ENCODE peak calls at places on chromosome X, in nine cellular contexts. One of them, this sample, is unnamed.

GRCh38 chrX:97843200-97843811 is 959.6 kb downstream of the RPA4 start:
- DNase-seq in H9: no peak
- DNase-seq in EH: no peak
- DNase-seq in tibial artery: no peak
- DNase-seq in body of pancreas: no peak
- DNase-seq in cardiac septum: no peak
- DNase-seq in fibroblast of the conjunctiva: no peak
- DNase-seq in C1 segment of cervical spinal cord: no peak
- DNase-seq in aorta: no peak
- DNase-seq in this sample: no peak

GRCh38 chrX:9310596-9310995 is 154.3 kb upstream of the TBL1X start:
- DNase-seq in H9: no peak
- DNase-seq in EH: peak; percentile 76
- DNase-seq in tibial artery: no peak
- DNase-seq in body of pancreas: no peak
- DNase-seq in cardiac septum: no peak
- DNase-seq in fibroblast of the conjunctiva: no peak
- DNase-seq in C1 segment of cervical spinal cord: no peak
- DNase-seq in aorta: no peak
- DNase-seq in this sample: no peak

GRCh38 chrX:49054073-49054762 is 4.6 kb upstream of the CCDC120 start:
- DNase-seq in H9: no peak
- DNase-seq in EH: no peak
- DNase-seq in tibial artery: no peak
- DNase-seq in body of pancreas: no peak
- DNase-seq in cardiac septum: no peak
- DNase-seq in fibroblast of the conjunctiva: no peak
- DNase-seq in C1 segment of cervical spinal cord: no peak
- DNase-seq in aorta: no peak
- DNase-seq in this sample: no peak

GRCh38 chrX:487836-488235 is 101.1 kb upstream of the PPP2R3B start:
- DNase-seq in H9: no peak
- DNase-seq in EH: no peak
- DNase-seq in tibial artery: no peak
- DNase-seq in body of pancreas: no peak
- DNase-seq in cardiac septum: no peak
- DNase-seq in fibroblast of the conjunctiva: no peak
- DNase-seq in C1 segment of cervical spinal cord: no peak
- DNase-seq in aorta: no peak
- DNase-seq in this sample: no peak

GRCh38 chrX:75181721-75182120 is 25.6 kb upstream of the ABCB7 start:
- DNase-seq in H9: no peak
- DNase-seq in EH: peak; percentile 45
- DNase-seq in tibial artery: no peak
- DNase-seq in body of pancreas: no peak
- DNase-seq in cardiac septum: no peak
- DNase-seq in fibroblast of the conjunctiva: no peak
- DNase-seq in C1 segment of cervical spinal cord: no peak
- DNase-seq in aorta: no peak
- DNase-seq in this sample: no peak

GRCh38 chrX:39582091-39582490 is 515.7 kb downstream of the BCOR start:
- DNase-seq in H9: no peak
- DNase-seq in EH: peak; percentile 27
- DNase-seq in tibial artery: no peak
- DNase-seq in body of pancreas: peak; percentile 67
- DNase-seq in cardiac septum: no peak
- DNase-seq in fibroblast of the conjunctiva: no peak
- DNase-seq in C1 segment of cervical spinal cord: no peak
- DNase-seq in aorta: no peak
- DNase-seq in this sample: no peak

GRCh38 chrX:18899796-18900380 is 84.0 kb downstream of the PHKA2 start:
- DNase-seq in H9: peak; percentile 50
- DNase-seq in EH: peak; percentile 5
- DNase-seq in tibial artery: no peak
- DNase-seq in body of pancreas: no peak
- DNase-seq in cardiac septum: no peak
- DNase-seq in fibroblast of the conjunctiva: no peak
- DNase-seq in C1 segment of cervical spinal cord: no peak
- DNase-seq in aorta: no peak
- DNase-seq in this sample: no peak

GRCh38 chrX:73765776-73766465 is 202.9 kb downstream of the CHIC1 start:
- DNase-seq in H9: no peak
- DNase-seq in EH: no peak
- DNase-seq in tibial artery: no peak
- DNase-seq in body of pancreas: peak; percentile 44
- DNase-seq in cardiac septum: no peak
- DNase-seq in fibroblast of the conjunctiva: no peak
- DNase-seq in C1 segment of cervical spinal cord: no peak
- DNase-seq in aorta: no peak
- DNase-seq in this sample: no peak

GRCh38 chrX:151359931-151360871 is 36.8 kb upstream of the VMA21 start:
- DNase-seq in H9: peak; percentile 64
- DNase-seq in EH: peak; percentile 26
- DNase-seq in tibial artery: no peak
- DNase-seq in body of pancreas: peak; percentile 55
- DNase-seq in cardiac septum: no peak
- DNase-seq in fibroblast of the conjunctiva: no peak
- DNase-seq in C1 segment of cervical spinal cord: no peak
- DNase-seq in aorta: no peak
- DNase-seq in this sample: peak; percentile 47

GRCh38 chrX:38870386-38870895 is 69.2 kb downstream of the MID1IP1 start:
- DNase-seq in H9: peak; percentile 47
- DNase-seq in EH: no peak
- DNase-seq in tibial artery: no peak
- DNase-seq in body of pancreas: no peak
- DNase-seq in cardiac septum: no peak
- DNase-seq in fibroblast of the conjunctiva: no peak
- DNase-seq in C1 segment of cervical spinal cord: no peak
- DNase-seq in aorta: no peak
- DNase-seq in this sample: no peak

GRCh38 chrX:125778256-125778655 is 387.8 kb downstream of the DCAF12L2 start:
- DNase-seq in H9: no peak
- DNase-seq in EH: no peak
- DNase-seq in tibial artery: no peak
- DNase-seq in body of pancreas: no peak
- DNase-seq in cardiac septum: no peak
- DNase-seq in fibroblast of the conjunctiva: no peak
- DNase-seq in C1 segment of cervical spinal cord: no peak
- DNase-seq in aorta: no peak
- DNase-seq in this sample: no peak

GRCh38 chrX:102560423-102561068 is 38.8 kb upstream of the ARMCX5 start:
- DNase-seq in H9: no peak
- DNase-seq in EH: no peak
- DNase-seq in tibial artery: no peak
- DNase-seq in body of pancreas: no peak
- DNase-seq in cardiac septum: no peak
- DNase-seq in fibroblast of the conjunctiva: no peak
- DNase-seq in C1 segment of cervical spinal cord: no peak
- DNase-seq in aorta: no peak
- DNase-seq in this sample: no peak

GRCh38 chrX:106928227-106928626 is 8.0 kb downstream of the CLDN2 start:
- DNase-seq in H9: no peak
- DNase-seq in EH: no peak
- DNase-seq in tibial artery: no peak
- DNase-seq in body of pancreas: no peak
- DNase-seq in cardiac septum: no peak
- DNase-seq in fibroblast of the conjunctiva: no peak
- DNase-seq in C1 segment of cervical spinal cord: no peak
- DNase-seq in aorta: no peak
- DNase-seq in this sample: no peak

GRCh38 chrX:153861733-153862300 is 24.2 kb downstream of the L1CAM start:
- DNase-seq in H9: no peak
- DNase-seq in EH: no peak
- DNase-seq in tibial artery: no peak
- DNase-seq in body of pancreas: no peak
- DNase-seq in cardiac septum: no peak
- DNase-seq in fibroblast of the conjunctiva: no peak
- DNase-seq in C1 segment of cervical spinal cord: no peak
- DNase-seq in aorta: no peak
- DNase-seq in this sample: no peak

GRCh38 chrX:40513012-40513411 is 67.8 kb upstream of the ATP6AP2 start:
- DNase-seq in H9: no peak
- DNase-seq in EH: no peak
- DNase-seq in tibial artery: no peak
- DNase-seq in body of pancreas: no peak
- DNase-seq in cardiac septum: no peak
- DNase-seq in fibroblast of the conjunctiva: no peak
- DNase-seq in C1 segment of cervical spinal cord: no peak
- DNase-seq in aorta: no peak
- DNase-seq in this sample: no peak

GRCh38 chrX:131306602-131307001 is 17.5 kb upstream of the IGSF1 start:
- DNase-seq in H9: no peak
- DNase-seq in EH: no peak
- DNase-seq in tibial artery: no peak
- DNase-seq in body of pancreas: no peak
- DNase-seq in cardiac septum: no peak
- DNase-seq in fibroblast of the conjunctiva: no peak
- DNase-seq in C1 segment of cervical spinal cord: no peak
- DNase-seq in aorta: no peak
- DNase-seq in this sample: no peak

GRCh38 chrX:120308558-120308957 is 2.7 kb downstream of the TMEM255A start:
- DNase-seq in H9: peak; percentile 79
- DNase-seq in EH: no peak
- DNase-seq in tibial artery: no peak
- DNase-seq in body of pancreas: no peak
- DNase-seq in cardiac septum: no peak
- DNase-seq in fibroblast of the conjunctiva: no peak
- DNase-seq in C1 segment of cervical spinal cord: no peak
- DNase-seq in aorta: no peak
- DNase-seq in this sample: peak; percentile 39

GRCh38 chrX:2299871-2300270 is 200.9 kb downstream of the DHRSX start:
- DNase-seq in H9: no peak
- DNase-seq in EH: no peak
- DNase-seq in tibial artery: no peak
- DNase-seq in body of pancreas: no peak
- DNase-seq in cardiac septum: no peak
- DNase-seq in fibroblast of the conjunctiva: no peak
- DNase-seq in C1 segment of cervical spinal cord: no peak
- DNase-seq in aorta: no peak
- DNase-seq in this sample: no peak

GRCh38 chrX:130093271-130093670 is 17.0 kb downstream of the ELF4 start:
- DNase-seq in H9: no peak
- DNase-seq in EH: no peak
- DNase-seq in tibial artery: no peak
- DNase-seq in body of pancreas: no peak
- DNase-seq in cardiac septum: no peak
- DNase-seq in fibroblast of the conjunctiva: no peak
- DNase-seq in C1 segment of cervical spinal cord: no peak
- DNase-seq in aorta: no peak
- DNase-seq in this sample: no peak

GRCh38 chrX:21944136-21944615 is 3.7 kb downstream of the SMS start:
- DNase-seq in H9: peak; percentile 52
- DNase-seq in EH: no peak
- DNase-seq in tibial artery: no peak
- DNase-seq in body of pancreas: no peak
- DNase-seq in cardiac septum: no peak
- DNase-seq in fibroblast of the conjunctiva: no peak
- DNase-seq in C1 segment of cervical spinal cord: no peak
- DNase-seq in aorta: no peak
- DNase-seq in this sample: no peak

GRCh38 chrX:22533898-22534297 is 261.2 kb downstream of the CBLL2 start:
- DNase-seq in H9: no peak
- DNase-seq in EH: no peak
- DNase-seq in tibial artery: no peak
- DNase-seq in body of pancreas: no peak
- DNase-seq in cardiac septum: no peak
- DNase-seq in fibroblast of the conjunctiva: no peak
- DNase-seq in C1 segment of cervical spinal cord: no peak
- DNase-seq in aorta: no peak
- DNase-seq in this sample: no peak

GRCh38 chrX:50805316-50805715 is 8.7 kb downstream of the SHROOM4 start:
- DNase-seq in H9: no peak
- DNase-seq in EH: no peak
- DNase-seq in tibial artery: no peak
- DNase-seq in body of pancreas: no peak
- DNase-seq in cardiac septum: no peak
- DNase-seq in fibroblast of the conjunctiva: no peak
- DNase-seq in C1 segment of cervical spinal cord: no peak
- DNase-seq in aorta: no peak
- DNase-seq in this sample: no peak

GRCh38 chrX:15816886-15817285 is 26.6 kb downstream of the ZRSR2 start:
- DNase-seq in H9: peak; percentile 32
- DNase-seq in EH: no peak
- DNase-seq in tibial artery: no peak
- DNase-seq in body of pancreas: no peak
- DNase-seq in cardiac septum: no peak
- DNase-seq in fibroblast of the conjunctiva: no peak
- DNase-seq in C1 segment of cervical spinal cord: no peak
- DNase-seq in aorta: no peak
- DNase-seq in this sample: no peak

GRCh38 chrX:31593353-31593752 is 521.5 kb upstream of the FTHL17 start:
- DNase-seq in H9: no peak
- DNase-seq in EH: no peak
- DNase-seq in tibial artery: no peak
- DNase-seq in body of pancreas: no peak
- DNase-seq in cardiac septum: no peak
- DNase-seq in fibroblast of the conjunctiva: no peak
- DNase-seq in C1 segment of cervical spinal cord: no peak
- DNase-seq in aorta: no peak
- DNase-seq in this sample: no peak

GRCh38 chrX:96619588-96619987 is 65.1 kb upstream of the DIAPH2 start:
- DNase-seq in H9: no peak
- DNase-seq in EH: peak; percentile 44
- DNase-seq in tibial artery: no peak
- DNase-seq in body of pancreas: no peak
- DNase-seq in cardiac septum: no peak
- DNase-seq in fibroblast of the conjunctiva: no peak
- DNase-seq in C1 segment of cervical spinal cord: no peak
- DNase-seq in aorta: no peak
- DNase-seq in this sample: no peak

GRCh38 chrX:2325076-2325784 is 175.5 kb downstream of the DHRSX start:
- DNase-seq in H9: peak; percentile 33
- DNase-seq in EH: peak; percentile 64
- DNase-seq in tibial artery: peak; percentile 78
- DNase-seq in body of pancreas: peak; percentile 92
- DNase-seq in cardiac septum: peak; percentile 86
- DNase-seq in fibroblast of the conjunctiva: peak; percentile 93
- DNase-seq in C1 segment of cervical spinal cord: no peak
- DNase-seq in aorta: peak; percentile 89
- DNase-seq in this sample: no peak

GRCh38 chrX:41858161-41858775 is 65.1 kb downstream of the CASK start:
- DNase-seq in H9: peak; percentile 79
- DNase-seq in EH: no peak
- DNase-seq in tibial artery: no peak
- DNase-seq in body of pancreas: no peak
- DNase-seq in cardiac septum: no peak
- DNase-seq in fibroblast of the conjunctiva: no peak
- DNase-seq in C1 segment of cervical spinal cord: no peak
- DNase-seq in aorta: no peak
- DNase-seq in this sample: no peak

GRCh38 chrX:55074851-55075467 is at the start of gene PAGE2B:
- DNase-seq in H9: no peak
- DNase-seq in EH: no peak
- DNase-seq in tibial artery: no peak
- DNase-seq in body of pancreas: no peak
- DNase-seq in cardiac septum: no peak
- DNase-seq in fibroblast of the conjunctiva: no peak
- DNase-seq in C1 segment of cervical spinal cord: no peak
- DNase-seq in aorta: no peak
- DNase-seq in this sample: no peak

GRCh38 chrX:102042706-102043325 is 82.7 kb upstream of the TCEAL2 start:
- DNase-seq in H9: no peak
- DNase-seq in EH: peak; percentile 82
- DNase-seq in tibial artery: no peak
- DNase-seq in body of pancreas: no peak
- DNase-seq in cardiac septum: peak; percentile 62
- DNase-seq in fibroblast of the conjunctiva: no peak
- DNase-seq in C1 segment of cervical spinal cord: no peak
- DNase-seq in aorta: no peak
- DNase-seq in this sample: no peak

GRCh38 chrX:13151806-13152510 is 107.5 kb upstream of the FAM9C start:
- DNase-seq in H9: no peak
- DNase-seq in EH: peak; percentile 52
- DNase-seq in tibial artery: no peak
- DNase-seq in body of pancreas: no peak
- DNase-seq in cardiac septum: no peak
- DNase-seq in fibroblast of the conjunctiva: no peak
- DNase-seq in C1 segment of cervical spinal cord: no peak
- DNase-seq in aorta: no peak
- DNase-seq in this sample: no peak

GRCh38 chrX:15055146-15055930 is 182.1 kb downstream of the MOSPD2 start:
- DNase-seq in H9: no peak
- DNase-seq in EH: peak; percentile 50
- DNase-seq in tibial artery: no peak
- DNase-seq in body of pancreas: no peak
- DNase-seq in cardiac septum: no peak
- DNase-seq in fibroblast of the conjunctiva: no peak
- DNase-seq in C1 segment of cervical spinal cord: no peak
- DNase-seq in aorta: no peak
- DNase-seq in this sample: no peak

This sample was measured in mesothelial cell of epicardium.